ENCODE peak calls at places on chromosomes 11 and 22, in nine cellular contexts. C is BJ, K is uterus, L is GM10248, B is fibroblast of the aortic adventitia, X is astrocyte, R is heart left ventricle, N is right lobe of liver, I is psoas muscle. H is an unnamed sample.

GRCh38 chr11:85889676-85890579 is 34.7 kb downstream of the CCDC83 start:
- DNase-seq in X (peak), L (no peak), R (no peak), I (no peak), B (peak), N (no peak), K (peak), C (no peak), H (peak)

GRCh38 chr11:102138677-102139076 is 28.4 kb downstream of the YAP1 start:
- DNase-seq in K (no peak), B (peak), L (no peak), X (peak), R (no peak), I (no peak), N (no peak), C (peak), H (peak)

GRCh38 chr22:24102366-24103200 is 78.7 kb upstream of the SUSD2 start:
- DNase-seq in B (no peak), K (peak), I (no peak), C (no peak), X (no peak), R (peak), N (peak), L (no peak), H (no peak)

GRCh38 chr11:122668562-122669090 is 13.1 kb downstream of the UBASH3B start:
- DNase-seq in L (no peak), R (no peak), X (peak), I (no peak), B (peak), N (no peak), K (no peak), C (no peak), H (peak)

GRCh38 chr11:17314232-17314547 is 37.4 kb upstream of the NCR3LG1 start:
- DNase-seq in C (peak), L (no peak), K (no peak), N (no peak), B (peak), X (peak), I (no peak), R (no peak), H (peak)

GRCh38 chr11:70303070-70303469 is 32.6 kb downstream of the PPFIA1 start:
- DNase-seq in C (peak), L (no peak), K (peak), R (no peak), I (no peak), X (peak), B (peak), N (no peak), H (no peak)

GRCh38 chr11:69669486-69669885 is 5.7 kb downstream of the LTO1 start:
- DNase-seq in K (peak), C (no peak), B (no peak), R (no peak), I (peak), N (no peak), L (no peak), X (no peak), H (no peak)

GRCh38 chr22:35330258-35330861 is 30.7 kb downstream of the TOM1 start:
- DNase-seq in C (no peak), R (peak), X (peak), B (peak), L (no peak), K (peak), N (peak), I (peak), H (peak)

GRCh38 chr22:38872831-38873248 is 824 bp upstream of the CBX6 start:
- DNase-seq in B (peak), R (peak), K (peak), N (peak), I (peak), X (no peak), C (no peak), L (no peak), H (peak)

GRCh38 chr22:36816338-36816634 is 549 bp downstream of the PVALB start:
- DNase-seq in L (no peak), N (no peak), I (no peak), B (no peak), C (no peak), X (no peak), R (no peak), K (no peak), H (no peak)

GRCh38 chr11:95531116-95531515 is 258.5 kb downstream of the FAM76B start:
- DNase-seq in N (no peak), I (no peak), B (peak), K (no peak), L (no peak), X (no peak), C (peak), R (no peak), H (no peak)

GRCh38 chr11:131246156-131246555 is 124.3 kb upstream of the NTM start:
- DNase-seq in C (no peak), L (no peak), B (no peak), R (no peak), I (no peak), X (no peak), K (no peak), N (no peak), H (no peak)

GRCh38 chr11:44726278-44727113 is at the start of gene TSPAN18:
- DNase-seq in I (no peak), R (peak), B (no peak), C (no peak), N (no peak), X (no peak), K (peak), L (peak), H (no peak)

GRCh38 chr11:47121731-47122130 is 54.9 kb downstream of the ARFGAP2 start:
- DNase-seq in I (no peak), N (no peak), B (no peak), X (no peak), K (no peak), L (no peak), C (no peak), R (no peak), H (no peak)

GRCh38 chr11:12756101-12756500 is 81.9 kb downstream of the TEAD1 start:
- DNase-seq in I (no peak), R (no peak), C (no peak), K (no peak), B (no peak), N (no peak), X (no peak), L (no peak), H (no peak)

GRCh38 chr22:38757464-38757757 is 1.6 kb upstream of the SUN2 start:
- DNase-seq in I (no peak), C (no peak), L (no peak), X (no peak), R (no peak), B (no peak), N (no peak), K (no peak), H (no peak)

GRCh38 chr11:67605231-67606011 is 1.3 kb upstream of the NDUFV1 start:
- DNase-seq in K (no peak), N (no peak), R (no peak), X (no peak), C (no peak), B (no peak), L (no peak), I (peak), H (no peak)

GRCh38 chr11:4626207-4627105 is 10.8 kb upstream of the OR51D1 start:
- DNase-seq in X (peak), K (peak), R (no peak), N (peak), L (no peak), B (peak), C (no peak), I (no peak), H (peak)

GRCh38 chr11:59668188-59668949 is 468 bp downstream of the PATL1 start:
- DNase-seq in C (no peak), K (peak), N (peak), B (peak), R (peak), X (peak), I (peak), L (peak), H (peak)

GRCh38 chr11:31442086-31442485 is 67.3 kb downstream of the IMMP1L start:
- DNase-seq in X (no peak), C (no peak), N (no peak), K (no peak), L (no peak), I (no peak), R (no peak), B (no peak), H (no peak)

GRCh38 chr11:27319065-27319464 is 44.0 kb downstream of the CCDC34 start:
- DNase-seq in L (peak), B (peak), R (no peak), X (peak), N (no peak), C (peak), I (no peak), K (no peak), H (peak)

GRCh38 chr11:126638663-126639062 is 283.2 kb downstream of the ST3GAL4 start:
- DNase-seq in I (no peak), R (no peak), X (no peak), B (no peak), K (no peak), C (no peak), N (no peak), L (no peak), H (no peak)

GRCh38 chr11:42315846-42316245 is 856.4 kb upstream of the LRRC4C start:
- DNase-seq in I (no peak), B (no peak), X (peak), R (no peak), L (no peak), K (no peak), N (no peak), C (no peak), H (peak)
- TF ChIP-seq CTCF in I (no peak), B (no peak), X (no peak), R (no peak), L (no peak), K (no peak), N (no peak), C (no peak), H (no peak)

GRCh38 chr11:117098269-117099231 is at the start of gene SIK3:
- DNase-seq in L (peak), R (peak), I (peak), C (peak), X (peak), B (peak), K (peak), N (peak), H (peak)
- TF ChIP-seq CTCF in L (peak), R (peak), I (peak), C (peak), X (no peak), B (peak), K (peak), N (peak), H (peak)

GRCh38 chr11:109508185-109508584 is 86.2 kb downstream of the C11orf87 start:
- DNase-seq in I (no peak), R (no peak), X (no peak), C (no peak), L (no peak), K (no peak), B (no peak), N (no peak), H (no peak)

GRCh38 chr11:109512249-109512648 is 90.3 kb downstream of the C11orf87 start:
- DNase-seq in C (no peak), B (no peak), L (no peak), N (no peak), I (no peak), X (peak), R (no peak), K (no peak), H (no peak)

GRCh38 chr11:109511598-109511997 is 89.6 kb downstream of the C11orf87 start:
- DNase-seq in K (no peak), C (no peak), B (no peak), I (no peak), L (no peak), X (no peak), R (no peak), N (no peak), H (no peak)

GRCh38 chr11:109512680-109513079 is 90.7 kb downstream of the C11orf87 start:
- DNase-seq in R (no peak), B (no peak), L (no peak), I (no peak), K (no peak), N (no peak), X (no peak), C (no peak), H (no peak)

DNA sequence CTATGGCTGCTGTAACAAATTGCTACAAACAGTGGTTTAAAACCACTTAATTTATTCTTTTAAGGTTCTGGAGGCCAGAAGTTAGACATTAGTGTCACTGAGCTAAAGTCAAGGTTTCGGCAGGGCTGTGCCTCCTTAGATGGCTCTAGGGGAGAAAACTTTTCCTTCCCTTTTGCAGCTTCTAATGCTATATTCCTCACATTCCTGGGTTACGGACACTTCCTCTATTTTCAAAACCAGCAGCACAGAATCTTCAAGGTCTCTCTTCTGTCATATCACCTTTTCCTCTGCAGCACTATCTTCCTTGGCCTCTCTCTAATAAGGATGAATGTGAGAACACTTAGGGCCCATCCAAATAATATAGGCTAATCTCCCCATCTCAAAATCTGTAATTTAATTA is 87.0 kb downstream of the C11orf87 start:
- DNase-seq in X (no peak), N (no peak), K (no peak), I (no peak), L (no peak), B (no peak), R (no peak), C (no peak), H (no peak)
- TF ChIP-seq CTCF in X (no peak), N (no peak), K (no peak), I (no peak), L (no peak), B (no peak), R (no peak), C (no peak), H (no peak)

GRCh38 chr11:117822031-117822521 is 2.5 kb downstream of the FXYD2 start:
- DNase-seq in X (no peak), I (peak), R (peak), C (no peak), B (no peak), K (no peak), N (peak), L (peak), H (no peak)
- TF ChIP-seq CTCF in X (peak), I (peak), R (peak), C (peak), B (peak), K (no peak), N (peak), L (peak), H (peak)

GRCh38 chr22:17171016-17171312 is 11.9 kb upstream of the HDHD5 start:
- DNase-seq in L (no peak), X (no peak), B (no peak), R (no peak), K (no peak), I (no peak), C (no peak), N (no peak), H (no peak)
- TF ChIP-seq CTCF in L (peak), X (no peak), B (peak), R (no peak), K (no peak), I (no peak), C (peak), N (no peak), H (no peak)

DNA sequence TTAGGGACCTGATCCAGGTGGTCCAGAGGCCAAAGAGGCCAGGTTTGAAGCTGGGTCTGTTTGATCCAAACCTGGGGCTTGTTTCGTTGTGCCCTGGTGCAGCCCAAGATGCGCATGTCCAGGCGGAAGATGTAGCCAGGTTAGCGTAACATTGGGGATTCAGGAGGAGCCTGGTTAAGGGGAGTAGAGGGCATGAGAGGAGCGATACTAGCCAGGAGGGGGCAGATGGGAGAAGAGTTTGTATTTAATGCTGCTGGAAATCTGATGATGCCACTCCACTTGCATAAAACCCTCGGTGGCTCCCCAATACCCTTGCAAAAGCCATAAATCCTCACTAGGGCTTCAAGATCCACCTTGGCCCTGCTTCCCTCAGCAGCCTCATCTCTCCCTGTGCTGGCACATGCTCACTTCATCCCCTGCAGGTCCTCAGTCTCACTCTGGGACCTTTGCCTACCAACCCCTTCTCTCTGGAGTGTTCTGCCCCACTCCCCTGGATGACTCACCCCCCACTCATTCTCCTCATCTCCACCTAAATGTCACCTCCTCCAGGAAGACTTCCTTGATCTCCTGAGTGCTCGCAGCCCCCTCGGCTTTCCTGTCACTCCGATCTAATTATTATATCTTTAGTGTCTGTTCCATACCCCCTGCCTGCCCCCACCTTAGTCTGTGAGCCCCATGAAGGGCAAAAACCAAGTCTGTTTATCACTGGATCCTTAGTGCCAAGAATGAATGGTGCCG is 95.9 kb downstream of the MIAT start:
- DNase-seq in X (no peak), C (no peak), R (no peak), N (no peak), L (no peak), I (no peak), K (no peak), B (no peak), H (no peak)
- TF ChIP-seq CTCF in X (no peak), C (no peak), R (no peak), N (no peak), L (no peak), I (no peak), K (no peak), B (no peak), H (peak)

DNA sequence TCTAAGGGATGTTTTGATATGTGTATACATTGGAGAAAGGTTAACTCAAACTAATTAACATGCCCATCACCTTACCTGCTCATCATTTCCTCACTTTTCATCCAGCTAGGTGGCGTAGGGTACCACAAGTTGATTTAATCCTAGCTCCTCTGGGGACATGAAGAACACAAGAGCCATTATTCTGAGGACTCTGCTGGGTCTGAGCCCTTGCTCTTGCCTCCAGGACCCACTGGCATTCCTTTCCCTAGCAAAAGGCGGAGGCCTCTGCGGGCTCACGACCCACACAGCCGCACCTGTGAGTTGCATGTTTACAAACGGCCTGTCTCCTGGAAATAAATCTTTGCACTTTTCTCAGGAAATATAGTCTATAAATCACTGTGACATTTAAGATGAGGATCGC is 871.9 kb downstream of the TBC1D22A start:
- DNase-seq in L (no peak), X (no peak), C (no peak), R (no peak), K (no peak), N (no peak), B (no peak), I (no peak), H (no peak)
- TF ChIP-seq CTCF in L (no peak), X (no peak), C (no peak), R (no peak), K (no peak), N (no peak), B (no peak), I (no peak), H (no peak)

DNA sequence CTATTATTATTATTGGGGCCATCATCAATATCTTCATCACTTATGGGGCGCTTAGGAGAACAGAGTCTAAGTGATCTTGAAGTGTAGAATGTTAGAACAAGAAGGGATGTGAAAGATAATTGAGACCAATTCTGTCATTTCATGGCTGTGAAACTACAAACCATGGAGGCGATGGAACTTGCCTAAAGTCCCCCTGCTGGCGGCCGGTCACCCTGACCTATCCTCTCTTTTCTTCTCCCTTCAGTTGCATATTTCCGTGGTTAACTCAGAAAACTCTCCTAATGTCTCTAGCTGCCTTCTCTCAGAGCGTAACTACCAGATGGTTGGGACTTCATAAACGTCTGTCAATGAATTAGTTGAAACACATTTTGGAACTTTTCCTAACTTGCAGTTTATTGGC is 6.6 kb upstream of the OR4B1 start:
- DNase-seq in K (no peak), L (no peak), X (no peak), N (no peak), R (no peak), B (no peak), I (no peak), C (no peak), H (peak)
- TF ChIP-seq CTCF in K (no peak), L (no peak), X (no peak), N (peak), R (no peak), B (peak), I (no peak), C (peak), H (peak)

DNA sequence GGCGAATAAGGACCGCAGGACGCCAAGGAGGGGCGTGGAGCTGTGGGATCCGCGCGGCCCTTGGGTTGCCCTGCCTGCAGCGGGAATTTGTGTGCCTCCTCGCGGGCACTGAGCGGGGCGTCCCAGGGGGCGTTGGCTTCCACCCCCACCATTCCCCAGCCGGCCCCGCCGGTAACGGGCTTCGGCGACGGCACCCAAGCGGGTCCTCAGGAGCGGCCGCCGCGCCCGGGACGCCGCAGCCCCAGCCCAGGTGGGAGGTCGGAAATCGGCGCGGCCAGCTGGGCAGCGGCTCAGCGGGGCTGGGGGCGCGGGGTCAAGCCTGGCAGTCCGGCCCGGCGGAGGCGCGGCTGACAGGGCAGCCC is 320 bp downstream of the CLTCL1 start:
- DNase-seq in L (peak), I (peak), B (no peak), C (no peak), R (peak), N (peak), X (no peak), K (peak), H (peak)
- TF ChIP-seq CTCF in L (no peak), I (no peak), B (no peak), C (no peak), R (no peak), N (no peak), X (no peak), K (no peak), H (peak)

DNA sequence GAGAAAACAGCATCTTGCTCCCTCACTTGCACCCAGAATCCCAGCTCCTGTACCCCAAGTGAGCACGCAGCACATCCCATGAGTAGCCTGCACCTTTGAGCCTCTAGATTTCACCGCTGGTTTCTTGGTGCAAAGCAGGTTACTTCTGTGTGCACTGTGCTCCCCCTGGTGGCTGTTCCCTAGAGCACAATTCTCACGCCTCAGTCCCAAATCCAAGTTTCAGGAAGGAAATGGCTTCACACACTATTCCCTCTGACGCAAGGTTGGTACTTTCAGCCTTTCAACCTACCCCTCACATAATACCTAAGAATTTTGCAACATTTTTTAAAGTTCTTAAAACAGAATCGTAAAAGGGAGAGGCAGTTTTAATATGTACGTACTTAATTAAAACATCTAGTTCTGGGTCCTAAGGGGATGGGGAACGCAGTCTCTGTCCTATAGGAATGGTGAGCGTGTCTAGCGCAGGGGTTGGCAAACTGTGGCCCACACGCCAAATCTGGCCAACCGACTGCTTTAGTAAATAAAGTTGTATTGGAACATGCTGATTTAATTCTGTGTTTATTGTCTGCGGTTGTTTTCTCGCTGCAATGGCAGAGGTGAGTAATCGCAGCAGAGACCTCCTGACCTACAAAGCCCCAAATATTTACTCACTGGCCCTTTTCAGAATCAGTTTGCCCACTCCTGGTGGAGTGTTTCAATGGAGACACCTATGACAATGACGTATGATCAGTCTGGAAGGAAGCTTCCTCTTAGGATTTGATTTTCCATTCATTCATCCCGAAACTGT is 27.5 kb downstream of the DHCR7 start:
- DNase-seq in R (peak), B (peak), C (no peak), X (peak), I (no peak), N (peak), L (peak), K (no peak), H (peak)
- TF ChIP-seq CTCF in R (peak), B (peak), C (peak), X (peak), I (peak), N (peak), L (peak), K (peak), H (peak)

H was measured in HFFc6.